ENCODE peak calls at places on chromosomes 6 and 20, in eight cellular contexts. S is stomach, C is hepatocyte, W is GM23338, N is ovary, X is upper lobe of right lung, M is colonic mucosa, O is cardiac muscle cell. G is an unnamed sample. For H3K4me1, the result is how much of the 10 kb centered on the place peaks cover.

GRCh38 chr20:45833883-45834796 is 541 bp downstream of the SNX21 start:
- DNase-seq in S (peak), C (peak), W (peak), N (peak), X (peak), M (peak), O (peak), G (peak)

GRCh38 chr6:157386454-157386853 is 5.5 kb downstream of the ZDHHC14 start:
- DNase-seq in S (no peak), C (no peak), W (no peak), N (no peak), X (no peak), M (no peak), O (no peak), G (no peak)

GRCh38 chr6:36997811-36998722 is 7.4 kb upstream of the FGD2 start:
- DNase-seq in S (peak), C (no peak), W (no peak), N (peak), X (peak), M (no peak), O (no peak), G (peak)

GRCh38 chr6:52641388-52641787 is 29.5 kb upstream of the TMEM14A start:
- DNase-seq in S (no peak), C (no peak), W (no peak), N (no peak), X (no peak), M (no peak), O (no peak), G (no peak)

GRCh38 chr20:45848969-45849582 is 8.1 kb downstream of the ACOT8 start:
- DNase-seq in S (no peak), C (no peak), W (no peak), N (no peak), X (no peak), M (no peak), O (no peak), G (peak)

GRCh38 chr20:23245553-23246128 is 105.0 kb upstream of the NXT1 start:
- DNase-seq in S (peak), C (peak), W (peak), N (no peak), X (peak), M (peak), O (peak), G (peak)

GRCh38 chr6:3789896-3790558 is 38.5 kb upstream of the PXDC1 start:
- DNase-seq in S (no peak), C (no peak), W (no peak), N (no peak), X (no peak), M (no peak), O (no peak), G (no peak)

GRCh38 chr6:63923139-63923739 is 287.6 kb downstream of the PHF3 start:
- DNase-seq in S (no peak), C (peak), W (peak), N (no peak), X (no peak), M (no peak), O (peak), G (no peak)

GRCh38 chr6:107173779-107174178 is 58.5 kb upstream of the BEND3 start:
- DNase-seq in S (no peak), C (no peak), W (no peak), N (no peak), X (no peak), M (no peak), O (peak), G (no peak)

GRCh38 chr6:134168580-134169223 is 116.3 kb upstream of the SLC2A12 start:
- DNase-seq in S (no peak), C (no peak), W (no peak), N (peak), X (no peak), M (no peak), O (peak), G (no peak)

GRCh38 chr6:110064744-110065524 is 86.8 kb downstream of the GPR6 start:
- DNase-seq in S (no peak), C (no peak), W (no peak), N (no peak), X (no peak), M (no peak), O (no peak), G (no peak)

GRCh38 chr6:32843321-32843978 is 397 bp downstream of the PSMB8 start:
- DNase-seq in S (no peak), C (no peak), W (no peak), N (no peak), X (no peak), M (no peak), O (no peak), G (no peak)

GRCh38 chr6:57173886-57174510 is 1.9 kb downstream of the BAG2 start:
- DNase-seq in S (no peak), C (peak), W (peak), N (no peak), X (no peak), M (no peak), O (peak), G (no peak)

GRCh38 chr20:37816003-37816402 is 86.9 kb upstream of the VSTM2L start:
- DNase-seq in S (no peak), C (no peak), W (peak), N (no peak), X (no peak), M (no peak), O (no peak), G (no peak)

GRCh38 chr6:105178110-105178509 is 1.7 kb downstream of the POPDC3 start:
- DNase-seq in S (no peak), C (no peak), W (no peak), N (no peak), X (no peak), M (no peak), O (peak), G (no peak)

GRCh38 chr20:57259179-57260021 is 7.0 kb downstream of the BMP7 start:
- DNase-seq in S (no peak), C (no peak), W (peak), N (no peak), X (no peak), M (no peak), O (no peak), G (no peak)

GRCh38 chr6:111260570-111261298 is 173.4 kb downstream of the SLC16A10 start:
- DNase-seq in S (no peak), C (no peak), W (no peak), N (no peak), X (no peak), M (no peak), O (no peak), G (no peak)

GRCh38 chr6:9646346-9647042 is 768.4 kb downstream of the TFAP2A start:
- DNase-seq in S (no peak), C (peak), W (peak), N (no peak), X (no peak), M (no peak), O (peak), G (no peak)

GRCh38 chr6:117317261-117317660 is 51.9 kb downstream of the VGLL2 start:
- DNase-seq in S (no peak), C (peak), W (peak), N (no peak), X (no peak), M (no peak), O (peak), G (no peak)

GRCh38 chr6:24788031-24788665 is 10.6 kb downstream of the ARMH2 start:
- DNase-seq in S (no peak), C (no peak), W (no peak), N (no peak), X (no peak), M (no peak), O (no peak), G (no peak)

GRCh38 chr20:60993647-60994046 is 258.4 kb upstream of the CDH4 start:
- DNase-seq in S (no peak), C (peak), W (peak), N (no peak), X (no peak), M (no peak), O (no peak), G (no peak)
- TF ChIP-seq CTCF in S (no peak), C (peak), W (no peak), N (no peak), X (no peak), M (no peak), O (no peak), G (no peak)

GRCh38 chr6:166589786-166590574 is 3.5 kb upstream of the RAMACL start:
- DNase-seq in S (no peak), C (no peak), W (no peak), N (no peak), X (no peak), M (no peak), O (no peak), G (no peak)

GRCh38 chr6:166591026-166591425 is 4.5 kb upstream of the RAMACL start:
- DNase-seq in S (no peak), C (no peak), W (no peak), N (no peak), X (no peak), M (no peak), O (no peak), G (no peak)

GRCh38 chr6:166591961-166592520 is 5.6 kb upstream of the RAMACL start:
- DNase-seq in S (no peak), C (no peak), W (no peak), N (no peak), X (no peak), M (no peak), O (no peak), G (no peak)

GRCh38 chr6:166595061-166595780 is 8.7 kb upstream of the RAMACL start:
- DNase-seq in S (no peak), C (no peak), W (no peak), N (no peak), X (no peak), M (no peak), O (peak), G (no peak)

DNA sequence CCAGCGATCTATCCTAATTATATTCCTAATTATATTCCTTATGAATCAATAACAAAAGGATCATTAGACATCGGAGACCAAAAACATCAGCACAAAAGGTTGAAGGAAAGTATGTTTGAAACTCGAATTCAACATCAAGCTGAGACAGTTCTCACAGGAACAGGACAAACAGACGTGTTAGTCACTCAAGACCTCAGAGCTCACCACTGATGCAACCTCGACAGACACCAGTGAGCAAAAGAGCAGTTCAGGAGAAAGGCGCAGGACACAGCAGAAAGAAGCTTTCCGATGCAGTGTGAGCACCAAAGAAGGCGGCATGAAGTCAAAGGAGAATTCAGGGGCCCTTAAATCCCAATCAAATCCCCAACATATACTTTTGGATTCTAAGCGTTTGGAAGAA is 6.3 kb upstream of the RAMACL start:
- DNase-seq in S (no peak), C (no peak), W (no peak), N (no peak), X (no peak), M (no peak), O (peak), G (no peak)
- H3K4me1 ChIP-seq in S (under half), C (under half), W (under half), N (under half), X (under half), M (under half), O (under half), G (under half)

DNA sequence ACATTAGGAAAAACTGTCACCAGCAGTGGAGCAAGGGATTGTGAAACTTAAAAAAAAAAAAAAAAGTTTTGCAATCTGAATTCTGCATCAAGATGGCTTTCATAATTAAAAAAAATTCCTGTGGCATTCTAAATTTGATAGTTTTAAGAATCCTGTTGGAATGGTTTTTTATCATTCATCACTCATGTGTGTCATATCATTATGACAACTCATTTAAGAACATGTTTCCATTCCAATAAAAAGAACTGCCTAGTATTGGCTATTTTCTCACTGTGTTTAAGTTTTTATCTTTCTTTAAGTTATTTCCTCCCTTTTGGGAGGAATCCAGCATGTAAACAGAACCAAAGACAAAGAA is 26.2 kb upstream of the RHAG start:
- DNase-seq in S (no peak), C (no peak), W (no peak), N (no peak), X (no peak), M (no peak), O (no peak), G (no peak)
- TF ChIP-seq CTCF in S (no peak), C (no peak), W (no peak), N (no peak), X (no peak), M (no peak), O (no peak), G (no peak)

DNA sequence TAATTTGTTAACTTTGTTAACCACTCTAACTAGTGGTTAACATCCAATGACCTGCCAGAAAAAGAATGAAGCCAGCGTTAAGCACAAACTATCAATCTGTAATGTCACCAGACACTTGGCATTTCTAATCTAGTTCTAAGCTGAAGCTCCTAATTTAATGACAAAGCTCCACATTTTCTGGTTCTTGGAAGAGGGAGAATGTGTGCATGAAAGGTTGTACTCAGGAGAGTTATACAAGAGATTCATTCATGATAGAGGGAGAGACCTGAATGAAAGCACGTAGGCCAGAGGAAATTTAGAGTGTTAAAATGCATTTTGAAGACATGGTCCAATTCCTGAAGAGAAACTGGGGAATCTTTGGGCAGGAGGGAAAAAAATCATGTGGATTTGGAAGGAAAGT is 8.3 kb upstream of the ME1 start:
- DNase-seq in S (no peak), C (no peak), W (no peak), N (no peak), X (no peak), M (no peak), O (no peak), G (no peak)
- H3K4me1 ChIP-seq in S (under half), C (under half), W (under half), N (under half), X (under half), M (under half), O (under half), G (under half)